ENCODE peak calls at places on chromosomes 4 and X, in ten cellular contexts. D, M, F, R, A, E, W, O, S and C are unnamed samples.

GRCh38 chr4:31194823-31195222 is 474.7 kb downstream of the PCDH7 start:
- DNase-seq in D (no peak), M (peak), F (no peak), R (peak), A (no peak), E (no peak), W (no peak), O (no peak), S (no peak), C (no peak)

GRCh38 chr4:176593943-176594342 is 198.8 kb downstream of the VEGFC start:
- DNase-seq in D (no peak), M (no peak), F (no peak), R (peak), A (no peak), E (no peak), W (no peak), O (no peak), S (no peak), C (no peak)

GRCh38 chr4:188109157-188109755 is at the start of gene TRIML2:
- DNase-seq in D (no peak), M (no peak), F (no peak), R (no peak), A (no peak), E (no peak), W (no peak), O (peak), S (no peak), C (no peak)

GRCh38 chr4:57710053-57710452 is 599.9 kb upstream of the IGFBP7 start:
- DNase-seq in D (no peak), M (no peak), F (no peak), R (no peak), A (no peak), E (no peak), W (no peak), O (no peak), S (no peak), C (no peak)

GRCh38 chrX:123989235-123989634 is 27.7 kb downstream of the STAG2 start:
- DNase-seq in D (no peak), M (no peak), F (no peak), R (no peak), A (no peak), E (no peak), W (no peak), O (no peak), S (no peak), C (no peak)

GRCh38 chr4:165766018-165766417 is 107.0 kb upstream of the TLL1 start:
- DNase-seq in D (no peak), M (no peak), F (peak), R (no peak), A (no peak), E (peak), W (no peak), O (no peak), S (no peak), C (no peak)

GRCh38 chr4:54054501-54054900 is 9.9 kb downstream of the CHIC2 start:
- DNase-seq in D (no peak), M (no peak), F (no peak), R (no peak), A (no peak), E (no peak), W (no peak), O (no peak), S (no peak), C (no peak)

GRCh38 chr4:6189511-6189910 is 10.8 kb downstream of the JAKMIP1 start:
- DNase-seq in D (no peak), M (no peak), F (no peak), R (no peak), A (no peak), E (no peak), W (no peak), O (no peak), S (no peak), C (no peak)